ENCODE peak calls at places on chromosomes 16 and 17, in ten cellular contexts. One of them, this sample, is unnamed.

GRCh38 chr17:910503-911194 is 68.9 kb downstream of the NXN start:
- DNase-seq in AG04450: no peak
- DNase-seq in uterus: no peak
- DNase-seq in lower lobe of right lung: no peak
- DNase-seq in HCT116: no peak
- DNase-seq in cardiac muscle cell: no peak
- DNase-seq in MM.1S: no peak
- DNase-seq in IMR-90: no peak
- DNase-seq in spleen: no peak
- DNase-seq in effector memory CD4-positive, alpha-beta T cell: no peak
- DNase-seq in this sample: no peak

GRCh38 chr16:19071811-19072777 is 4.7 kb downstream of the COQ7 start:
- DNase-seq in MM.1S: peak; percentile 48
- DNase-seq in AG04450: no peak
- DNase-seq in lower lobe of right lung: peak; percentile 70
- DNase-seq in cardiac muscle cell: peak; percentile 55
- DNase-seq in spleen: no peak
- DNase-seq in effector memory CD4-positive, alpha-beta T cell: peak; percentile 35
- DNase-seq in IMR-90: peak; percentile 56
- DNase-seq in HCT116: peak; percentile 47
- DNase-seq in uterus: no peak
- DNase-seq in this sample: no peak

GRCh38 chr17:1002771-1003555 is 6.0 kb downstream of the TIMM22 start:
- DNase-seq in lower lobe of right lung: no peak
- DNase-seq in spleen: no peak
- DNase-seq in MM.1S: no peak
- DNase-seq in AG04450: peak; percentile 75
- DNase-seq in IMR-90: peak; percentile 89
- DNase-seq in uterus: no peak
- DNase-seq in HCT116: no peak
- DNase-seq in cardiac muscle cell: peak; percentile 37
- DNase-seq in effector memory CD4-positive, alpha-beta T cell: no peak
- DNase-seq in this sample: peak; percentile 47

GRCh38 chr17:78351449-78352006 is 8.3 kb downstream of the SOCS3 start:
- DNase-seq in AG04450: peak; percentile 99
- DNase-seq in effector memory CD4-positive, alpha-beta T cell: no peak
- DNase-seq in IMR-90: peak; percentile 98
- DNase-seq in uterus: peak; percentile 100
- DNase-seq in HCT116: no peak
- DNase-seq in MM.1S: no peak
- DNase-seq in spleen: peak; percentile 88
- DNase-seq in lower lobe of right lung: peak; percentile 94
- DNase-seq in cardiac muscle cell: peak; percentile 100
- DNase-seq in this sample: peak; percentile 91

GRCh38 chr16:74449470-74449869 is 28.2 kb upstream of the CLEC18B start:
- DNase-seq in HCT116: peak; percentile 49
- DNase-seq in cardiac muscle cell: no peak
- DNase-seq in spleen: no peak
- DNase-seq in IMR-90: peak; percentile 79
- DNase-seq in AG04450: no peak
- DNase-seq in MM.1S: no peak
- DNase-seq in effector memory CD4-positive, alpha-beta T cell: no peak
- DNase-seq in lower lobe of right lung: no peak
- DNase-seq in uterus: peak; percentile 37
- DNase-seq in this sample: no peak

GRCh38 chr16:14057878-14058382 is 13.2 kb upstream of the MRTFB start:
- DNase-seq in effector memory CD4-positive, alpha-beta T cell: no peak
- DNase-seq in spleen: no peak
- DNase-seq in AG04450: no peak
- DNase-seq in cardiac muscle cell: peak; percentile 61
- DNase-seq in uterus: peak; percentile 66
- DNase-seq in MM.1S: no peak
- DNase-seq in lower lobe of right lung: no peak
- DNase-seq in HCT116: no peak
- DNase-seq in IMR-90: no peak
- DNase-seq in this sample: no peak

GRCh38 chr17:29138184-29138955 is 41.8 kb downstream of the MYO18A start:
- DNase-seq in lower lobe of right lung: no peak
- DNase-seq in cardiac muscle cell: no peak
- DNase-seq in effector memory CD4-positive, alpha-beta T cell: no peak
- DNase-seq in AG04450: no peak
- DNase-seq in spleen: no peak
- DNase-seq in MM.1S: peak; percentile 48
- DNase-seq in uterus: no peak
- DNase-seq in HCT116: no peak
- DNase-seq in IMR-90: peak; percentile 68
- DNase-seq in this sample: no peak

GRCh38 chr17:64596439-64596838 is 65.7 kb downstream of the SMURF2 start:
- DNase-seq in IMR-90: no peak
- DNase-seq in cardiac muscle cell: no peak
- DNase-seq in spleen: no peak
- DNase-seq in uterus: no peak
- DNase-seq in MM.1S: no peak
- DNase-seq in effector memory CD4-positive, alpha-beta T cell: no peak
- DNase-seq in lower lobe of right lung: no peak
- DNase-seq in HCT116: no peak
- DNase-seq in AG04450: no peak
- DNase-seq in this sample: no peak

DNA sequence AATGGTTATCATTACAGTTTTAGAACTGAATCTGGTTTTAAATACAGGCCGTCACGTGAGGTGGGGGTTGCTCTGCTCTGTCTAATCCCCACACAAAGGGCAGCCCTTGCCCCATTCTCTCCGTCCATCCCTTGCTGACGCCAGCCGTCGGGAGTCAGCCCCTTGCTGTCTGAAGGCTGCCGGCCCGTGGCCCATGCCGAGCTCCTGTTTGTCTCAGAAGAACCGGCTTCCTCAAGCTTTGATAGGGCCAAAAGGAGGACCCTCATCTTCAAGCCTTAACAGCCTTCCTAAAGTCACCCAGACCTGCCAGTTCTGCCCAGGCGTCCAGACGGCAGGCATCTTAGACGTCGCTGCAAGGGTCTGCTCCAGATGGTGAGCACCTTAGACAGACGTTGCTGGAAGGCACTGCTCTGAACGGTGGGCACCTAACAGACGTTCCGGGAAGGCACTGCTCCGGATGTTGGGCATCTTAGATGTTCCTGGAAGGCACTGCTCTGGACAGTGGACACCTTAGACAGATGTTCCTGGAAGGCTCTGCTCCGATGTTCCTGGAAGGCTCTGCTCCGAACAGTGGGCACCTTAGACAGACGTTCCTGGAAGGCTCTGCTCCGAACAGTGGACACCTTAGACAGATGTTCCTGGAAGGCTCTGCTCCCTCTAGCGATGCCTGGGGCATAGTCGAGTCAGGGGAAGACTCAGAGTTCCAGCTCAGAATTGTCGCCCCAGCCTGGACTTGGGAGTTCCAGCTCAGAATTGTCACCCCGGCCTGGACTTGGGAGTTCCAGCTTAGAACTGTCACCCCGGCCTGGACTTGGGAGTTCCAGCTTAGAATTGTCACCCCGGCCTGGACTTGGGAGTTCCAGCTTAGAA is 35.1 kb upstream of the CHMP6 start:
- DNase-seq in MM.1S: no peak
- DNase-seq in effector memory CD4-positive, alpha-beta T cell: no peak
- DNase-seq in IMR-90: no peak
- DNase-seq in uterus: no peak
- DNase-seq in spleen: peak; percentile 64
- DNase-seq in cardiac muscle cell: no peak
- DNase-seq in AG04450: no peak
- DNase-seq in lower lobe of right lung: peak; percentile 25
- DNase-seq in HCT116: no peak
- DNase-seq in this sample: no peak
- H3K27ac ChIP-seq in MM.1S: no peak overlapping the region
- H3K27ac ChIP-seq in effector memory CD4-positive, alpha-beta T cell: no peak overlapping the region
- H3K27ac ChIP-seq in IMR-90: no peak overlapping the region
- H3K27ac ChIP-seq in uterus: no peak overlapping the region
- H3K27ac ChIP-seq in spleen: peak overlapping the region; percentile 39
- H3K27ac ChIP-seq in cardiac muscle cell: no peak overlapping the region
- H3K27ac ChIP-seq in AG04450: no peak overlapping the region
- H3K27ac ChIP-seq in lower lobe of right lung: no peak overlapping the region
- H3K27ac ChIP-seq in HCT116: no peak overlapping the region
- H3K27ac ChIP-seq in this sample: no peak overlapping the region

DNA sequence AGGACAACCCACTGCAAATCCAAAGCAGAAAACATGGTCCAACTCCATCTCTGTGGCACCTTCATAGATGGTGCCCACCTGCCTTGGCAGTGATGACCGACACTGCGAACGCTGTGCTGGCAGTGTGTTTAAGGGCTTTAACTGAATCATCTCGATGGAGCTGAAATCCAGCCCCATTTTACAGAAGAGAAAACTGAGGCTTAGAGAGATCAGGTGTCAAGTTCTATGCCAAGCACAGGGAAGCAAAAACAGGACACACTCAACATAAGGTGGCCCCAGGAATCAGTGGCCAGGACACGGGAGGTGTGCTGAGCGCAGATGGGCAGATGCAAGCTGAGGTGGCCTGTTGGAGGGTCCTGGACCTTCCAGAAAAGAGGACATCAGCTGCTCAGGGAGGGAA is 10.7 kb upstream of the TCF25 start:
- DNase-seq in MM.1S: no peak
- DNase-seq in spleen: no peak
- DNase-seq in uterus: no peak
- DNase-seq in AG04450: no peak
- DNase-seq in IMR-90: no peak
- DNase-seq in cardiac muscle cell: no peak
- DNase-seq in HCT116: no peak
- DNase-seq in effector memory CD4-positive, alpha-beta T cell: no peak
- DNase-seq in lower lobe of right lung: no peak
- DNase-seq in this sample: no peak
- H3K27ac ChIP-seq in MM.1S: no peak overlapping the region
- H3K27ac ChIP-seq in spleen: peak overlapping the region; percentile 78
- H3K27ac ChIP-seq in uterus: no peak overlapping the region
- H3K27ac ChIP-seq in AG04450: no peak overlapping the region
- H3K27ac ChIP-seq in IMR-90: no peak overlapping the region
- H3K27ac ChIP-seq in cardiac muscle cell: no peak overlapping the region
- H3K27ac ChIP-seq in HCT116: no peak overlapping the region
- H3K27ac ChIP-seq in effector memory CD4-positive, alpha-beta T cell: peak overlapping the region; percentile 60
- H3K27ac ChIP-seq in lower lobe of right lung: peak overlapping the region; percentile 88
- H3K27ac ChIP-seq in this sample: peak overlapping the region; percentile 12

GRCh38 chr16:86664518-86665318 is 86.4 kb downstream of the FOXL1 start:
- DNase-seq in effector memory CD4-positive, alpha-beta T cell: no peak
- DNase-seq in AG04450: peak; percentile 81
- DNase-seq in cardiac muscle cell: peak; percentile 85
- DNase-seq in MM.1S: no peak
- DNase-seq in spleen: no peak
- DNase-seq in lower lobe of right lung: no peak
- DNase-seq in uterus: no peak
- DNase-seq in HCT116: peak; percentile 96
- DNase-seq in IMR-90: peak; percentile 98
- DNase-seq in this sample: no peak
- H3K27ac ChIP-seq in effector memory CD4-positive, alpha-beta T cell: no peak overlapping the region
- H3K27ac ChIP-seq in AG04450: peak overlapping the region; percentile 89
- H3K27ac ChIP-seq in cardiac muscle cell: no peak overlapping the region
- H3K27ac ChIP-seq in MM.1S: no peak overlapping the region
- H3K27ac ChIP-seq in spleen: no peak overlapping the region
- H3K27ac ChIP-seq in lower lobe of right lung: no peak overlapping the region
- H3K27ac ChIP-seq in uterus: no peak overlapping the region
- H3K27ac ChIP-seq in HCT116: peak overlapping the region; percentile 92
- H3K27ac ChIP-seq in IMR-90: peak overlapping the region; percentile 77
- H3K27ac ChIP-seq in this sample: no peak overlapping the region

GRCh38 chr17:39678340-39679116 is 9.3 kb downstream of the PGAP3 start:
- DNase-seq in effector memory CD4-positive, alpha-beta T cell: no peak
- DNase-seq in spleen: peak; percentile 73
- DNase-seq in uterus: no peak
- DNase-seq in lower lobe of right lung: no peak
- DNase-seq in AG04450: no peak
- DNase-seq in HCT116: no peak
- DNase-seq in MM.1S: no peak
- DNase-seq in IMR-90: no peak
- DNase-seq in cardiac muscle cell: no peak
- DNase-seq in this sample: no peak
- H3K27ac ChIP-seq in effector memory CD4-positive, alpha-beta T cell: no peak overlapping the region
- H3K27ac ChIP-seq in spleen: peak overlapping the region; percentile 81
- H3K27ac ChIP-seq in uterus: no peak overlapping the region
- H3K27ac ChIP-seq in lower lobe of right lung: peak overlapping the region; percentile 18
- H3K27ac ChIP-seq in AG04450: no peak overlapping the region
- H3K27ac ChIP-seq in HCT116: no peak overlapping the region
- H3K27ac ChIP-seq in MM.1S: no peak overlapping the region
- H3K27ac ChIP-seq in IMR-90: no peak overlapping the region
- H3K27ac ChIP-seq in cardiac muscle cell: peak overlapping the region; percentile 98
- H3K27ac ChIP-seq in this sample: no peak overlapping the region

GRCh38 chr16:66714062-66714461 is 17.5 kb upstream of the CMTM4 start:
- DNase-seq in IMR-90: no peak
- DNase-seq in cardiac muscle cell: no peak
- DNase-seq in MM.1S: no peak
- DNase-seq in spleen: no peak
- DNase-seq in lower lobe of right lung: no peak
- DNase-seq in effector memory CD4-positive, alpha-beta T cell: no peak
- DNase-seq in uterus: no peak
- DNase-seq in HCT116: no peak
- DNase-seq in AG04450: no peak
- DNase-seq in this sample: no peak
- H3K27ac ChIP-seq in IMR-90: no peak overlapping the region
- H3K27ac ChIP-seq in cardiac muscle cell: no peak overlapping the region
- H3K27ac ChIP-seq in MM.1S: no peak overlapping the region
- H3K27ac ChIP-seq in spleen: no peak overlapping the region
- H3K27ac ChIP-seq in lower lobe of right lung: no peak overlapping the region
- H3K27ac ChIP-seq in effector memory CD4-positive, alpha-beta T cell: no peak overlapping the region
- H3K27ac ChIP-seq in uterus: no peak overlapping the region
- H3K27ac ChIP-seq in HCT116: no peak overlapping the region
- H3K27ac ChIP-seq in AG04450: no peak overlapping the region
- H3K27ac ChIP-seq in this sample: no peak overlapping the region

DNA sequence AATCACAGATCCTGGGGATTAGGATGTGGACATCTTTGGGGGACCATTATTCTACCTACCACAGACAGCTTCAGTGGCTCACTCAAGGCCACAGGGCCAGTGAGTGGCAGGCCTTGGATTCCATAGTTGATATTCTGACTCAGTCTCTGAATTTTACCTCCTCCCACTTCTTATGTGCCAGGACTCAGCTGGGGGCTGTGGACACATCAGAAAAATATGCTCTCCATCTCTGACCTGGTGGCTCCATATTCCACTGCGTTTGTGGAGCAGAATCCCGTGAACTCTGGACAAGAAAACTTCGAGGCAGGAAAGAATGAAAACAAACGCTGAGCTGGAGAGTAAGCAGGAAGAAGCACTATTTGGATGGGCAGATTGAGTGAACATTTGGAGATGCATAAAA is 301.8 kb upstream of the MAF start:
- DNase-seq in cardiac muscle cell: no peak
- DNase-seq in uterus: no peak
- DNase-seq in lower lobe of right lung: no peak
- DNase-seq in MM.1S: no peak
- DNase-seq in IMR-90: no peak
- DNase-seq in effector memory CD4-positive, alpha-beta T cell: no peak
- DNase-seq in HCT116: no peak
- DNase-seq in AG04450: no peak
- DNase-seq in spleen: no peak
- DNase-seq in this sample: no peak
- H3K27ac ChIP-seq in cardiac muscle cell: no peak overlapping the region
- H3K27ac ChIP-seq in uterus: no peak overlapping the region
- H3K27ac ChIP-seq in lower lobe of right lung: no peak overlapping the region
- H3K27ac ChIP-seq in MM.1S: no peak overlapping the region
- H3K27ac ChIP-seq in IMR-90: no peak overlapping the region
- H3K27ac ChIP-seq in effector memory CD4-positive, alpha-beta T cell: no peak overlapping the region
- H3K27ac ChIP-seq in HCT116: no peak overlapping the region
- H3K27ac ChIP-seq in AG04450: no peak overlapping the region
- H3K27ac ChIP-seq in spleen: no peak overlapping the region
- H3K27ac ChIP-seq in this sample: no peak overlapping the region